ENCODE peak calls at places on chromosomes 5 and 9, in seven cellular contexts. W is IMR-90, Y is NB4, U is upper lobe of left lung, P is spleen, M is tibial nerve, G is GM12891. N is an unnamed sample.

GRCh38 chr5:137304227-137304874 is 194.8 kb downstream of the SPOCK1 start:
- DNase-seq in W (no peak), Y (peak; percentile 0), U (peak; percentile 86), P (no peak), M (no peak), G (no peak), N (no peak)

GRCh38 chr9:136107953-136108647 is 10.6 kb downstream of the TMEM250 start:
- DNase-seq in W (no peak), Y (no peak), U (no peak), P (peak; percentile 85), M (no peak), G (no peak), N (no peak)

GRCh38 chr9:6506571-6506970 is 93.6 kb downstream of the UHRF2 start:
- DNase-seq in W (peak; percentile 48), Y (no peak), U (no peak), P (no peak), M (no peak), G (no peak), N (no peak)

GRCh38 chr9:36316049-36316448 is 57.8 kb upstream of the GNE start:
- DNase-seq in W (no peak), Y (no peak), U (no peak), P (no peak), M (no peak), G (no peak), N (no peak)

GRCh38 chr9:72633966-72634365 is 112.6 kb downstream of the TMC1 start:
- DNase-seq in W (peak; percentile 53), Y (peak; percentile 18), U (no peak), P (no peak), M (no peak), G (no peak), N (no peak)

GRCh38 chr9:108994695-108995094 is 18.6 kb downstream of the CTNNAL1 start:
- DNase-seq in W (peak; percentile 58), Y (peak; percentile 63), U (peak; percentile 66), P (peak; percentile 80), M (no peak), G (no peak), N (no peak)

GRCh38 chr9:130446111-130446861 is 1.5 kb downstream of the ASS1 start:
- DNase-seq in W (peak; percentile 94), Y (peak; percentile 91), U (peak; percentile 80), P (no peak), M (peak; percentile 60), G (no peak), N (no peak)

GRCh38 chr5:38940230-38940858 is 94.5 kb downstream of the OSMR start:
- DNase-seq in W (no peak), Y (no peak), U (no peak), P (no peak), M (no peak), G (no peak), N (no peak)

GRCh38 chr5:175579742-175580432 is 78.0 kb upstream of the HRH2 start:
- DNase-seq in W (no peak), Y (no peak), U (no peak), P (no peak), M (no peak), G (no peak), N (no peak)

GRCh38 chr9:84940294-84940693 is 270.8 kb downstream of the NTRK2 start:
- DNase-seq in W (no peak), Y (no peak), U (no peak), P (no peak), M (no peak), G (no peak), N (no peak)

GRCh38 chr5:157217289-157218024 is 36.8 kb downstream of the ITK start:
- DNase-seq in W (no peak), Y (no peak), U (no peak), P (no peak), M (no peak), G (no peak), N (no peak)

GRCh38 chr9:30258079-30258478 is 2126.4 kb upstream of the ACO1 start:
- DNase-seq in W (no peak), Y (no peak), U (no peak), P (no peak), M (no peak), G (no peak), N (no peak)

GRCh38 chr5:10329808-10330481 is 22.2 kb upstream of the CMBL start:
- DNase-seq in W (peak; percentile 88), Y (no peak), U (peak; percentile 45), P (no peak), M (no peak), G (no peak), N (no peak)

GRCh38 chr9:99366183-99366582 is 144.1 kb downstream of the SEC61B start:
- DNase-seq in W (no peak), Y (no peak), U (no peak), P (no peak), M (no peak), G (no peak), N (no peak)
- TF ChIP-seq POLR2A in W (no peak), Y (no peak), U (no peak), P (no peak), M (no peak), G (no peak), N (no peak)

GRCh38 chr5:179620293-179620692 is 3.2 kb downstream of the HNRNPH1 start:
- DNase-seq in W (no peak), Y (peak; percentile 25), U (no peak), P (no peak), M (no peak), G (no peak), N (no peak)
- TF ChIP-seq POLR2A in W (no peak), Y (no peak), U (no peak), P (no peak), M (no peak), G (peak; percentile 56), N (no peak)

GRCh38 chr5:76556511-76557221 is 66.5 kb downstream of the F2RL2 start:
- DNase-seq in W (no peak), Y (no peak), U (no peak), P (no peak), M (no peak), G (peak; percentile 30), N (no peak)
- TF ChIP-seq POLR2A in W (no peak), Y (no peak), U (no peak), P (no peak), M (no peak), G (no peak), N (no peak)

GRCh38 chr9:4832786-4833579 is 40.2 kb downstream of the RCL1 start:
- DNase-seq in W (peak; percentile 100), Y (no peak), U (no peak), P (no peak), M (no peak), G (no peak), N (no peak)
- TF ChIP-seq POLR2A in W (peak; percentile 20), Y (no peak), U (no peak), P (no peak), M (no peak), G (no peak), N (no peak)

DNA sequence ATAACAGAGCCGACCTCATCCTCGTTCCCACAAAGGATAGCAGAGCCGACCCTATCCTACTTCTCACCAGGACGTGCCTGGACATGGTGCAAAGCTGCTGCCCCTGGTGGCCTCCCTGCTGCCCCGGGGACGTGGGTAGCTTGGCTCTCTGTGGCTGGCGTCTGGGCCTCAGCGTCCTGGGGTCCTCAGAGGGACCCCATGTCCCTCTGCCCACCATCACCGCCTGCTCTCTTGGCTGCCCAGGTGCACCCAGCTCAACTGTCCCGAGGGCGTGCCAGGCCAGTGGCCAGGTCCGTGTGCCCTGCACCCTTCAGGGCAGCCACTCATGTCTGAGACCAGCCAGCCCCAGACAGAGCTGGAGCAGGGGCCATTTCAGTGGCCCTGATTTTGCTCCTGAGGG is 8.5 kb downstream of the NKD2 start:
- DNase-seq in W (no peak), Y (no peak), U (no peak), P (no peak), M (no peak), G (no peak), N (no peak)
- TF ChIP-seq POLR2A in W (no peak), Y (no peak), U (no peak), P (no peak), M (no peak), G (no peak), N (no peak)

GRCh38 chr9:128067622-128067897 is 440 bp upstream of the NAIF1 start:
- DNase-seq in W (no peak), Y (no peak), U (no peak), P (no peak), M (no peak), G (no peak), N (no peak)
- TF ChIP-seq POLR2A in W (peak; percentile 75), Y (no peak), U (no peak), P (no peak), M (no peak), G (peak; percentile 28), N (no peak)

GRCh38 chr5:96601811-96602244 is 60.3 kb upstream of the CAST start:
- DNase-seq in W (peak; percentile 75), Y (peak; percentile 53), U (peak; percentile 34), P (no peak), M (no peak), G (peak; percentile 25), N (no peak)

GRCh38 chr5:96601200-96601599 is 61.0 kb upstream of the CAST start:
- DNase-seq in W (no peak), Y (no peak), U (no peak), P (no peak), M (no peak), G (no peak), N (no peak)

GRCh38 chr5:96605144-96605543 is 57.0 kb upstream of the CAST start:
- DNase-seq in W (no peak), Y (no peak), U (no peak), P (no peak), M (no peak), G (no peak), N (no peak)

GRCh38 chr5:96597441-96598020 is 64.6 kb upstream of the CAST start:
- DNase-seq in W (peak; percentile 77), Y (no peak), U (no peak), P (no peak), M (no peak), G (no peak), N (no peak)

DNA sequence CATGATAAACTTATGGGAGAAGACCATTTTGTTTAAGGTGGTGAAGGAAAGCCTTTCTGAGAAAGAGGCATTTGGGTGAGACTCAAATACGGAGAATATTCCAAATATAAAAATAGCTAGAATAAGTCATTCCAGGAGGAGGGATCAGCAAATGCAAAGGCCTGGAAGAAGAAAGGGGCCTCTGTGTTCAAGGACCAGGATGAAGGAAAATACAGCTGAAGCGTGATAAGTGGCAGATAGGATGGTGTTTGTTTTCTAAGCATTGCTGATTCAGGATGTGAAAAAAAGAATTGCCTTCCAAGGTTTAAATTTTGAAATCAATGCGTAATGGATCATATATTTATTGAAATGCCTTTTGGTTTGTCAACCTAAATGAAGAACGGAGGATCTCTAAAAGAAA is 59.4 kb upstream of the CAST start:
- DNase-seq in W (no peak), Y (no peak), U (no peak), P (no peak), M (no peak), G (no peak), N (no peak)
- TF ChIP-seq POLR2A in W (no peak), Y (no peak), U (no peak), P (no peak), M (no peak), G (no peak), N (no peak)

N was measured in esophagus squamous epithelium.